ENCODE peak calls at places on chromosomes 4 and X, in eight cellular contexts. C is GM03348; T is activated CD4-positive, CD25-positive, alpha-beta regulatory T cell; U is prostate gland; Q is head of caudate nucleus; O is iris pigment epithelial cell; J is esophagus squamous epithelium; A is EL. X is an unnamed sample.

GRCh38 chr4:186500721-186501304 is 54.6 kb downstream of the MTNR1A start:
- DNase-seq in C (no peak), T (no peak), U (no peak), Q (no peak), O (no peak), J (no peak), A (no peak), X (no peak)

GRCh38 chr4:59904331-59904730 is 1295.8 kb upstream of the ADGRL3 start:
- DNase-seq in C (no peak), T (no peak), U (no peak), Q (no peak), O (no peak), J (no peak), A (no peak), X (no peak)

GRCh38 chrX:154374361-154375155 is at the start of gene FLNA:
- DNase-seq in C (no peak), T (no peak), U (no peak), Q (peak), O (no peak), J (no peak), A (peak), X (peak)

GRCh38 chrX:8815460-8816065 is 14.4 kb upstream of the FAM9A start:
- DNase-seq in C (peak), T (no peak), U (peak), Q (no peak), O (peak), J (no peak), A (peak), X (no peak)

GRCh38 chr4:115973768-115974167 is 860.3 kb upstream of the NDST4 start:
- DNase-seq in C (no peak), T (no peak), U (no peak), Q (no peak), O (no peak), J (no peak), A (no peak), X (no peak)

GRCh38 chr4:157005831-157006230 is 34.2 kb upstream of the PDGFC start:
- DNase-seq in C (no peak), T (no peak), U (no peak), Q (no peak), O (no peak), J (no peak), A (no peak), X (no peak)

GRCh38 chrX:108312938-108313337 is 125.3 kb downstream of the COL4A6 start:
- DNase-seq in C (peak), T (no peak), U (peak), Q (no peak), O (peak), J (no peak), A (peak), X (no peak)

GRCh38 chr4:83772680-83773079 is 236.8 kb downstream of the GPAT3 start:
- DNase-seq in C (no peak), T (no peak), U (no peak), Q (no peak), O (no peak), J (no peak), A (no peak), X (no peak)

GRCh38 chrX:103170216-103170615 is 44.7 kb upstream of the BEX4 start:
- DNase-seq in C (peak), T (no peak), U (no peak), Q (no peak), O (peak), J (no peak), A (peak), X (no peak)

GRCh38 chr4:5996641-5997040 is 21.6 kb downstream of the C4orf50 start:
- DNase-seq in C (no peak), T (no peak), U (no peak), Q (peak), O (no peak), J (no peak), A (no peak), X (no peak)

GRCh38 chrX:105701310-105702052 is 120.9 kb upstream of the NRK start:
- DNase-seq in C (no peak), T (no peak), U (no peak), Q (no peak), O (peak), J (no peak), A (no peak), X (no peak)

GRCh38 chrX:96752776-96753175 is 68.1 kb downstream of the DIAPH2 start:
- DNase-seq in C (no peak), T (no peak), U (no peak), Q (no peak), O (no peak), J (no peak), A (no peak), X (no peak)

GRCh38 chr4:127709456-127709855 is 20.7 kb upstream of the SLC25A31 start:
- DNase-seq in C (no peak), T (no peak), U (no peak), Q (no peak), O (peak), J (no peak), A (no peak), X (no peak)

GRCh38 chr4:176789955-176790354 is 2.8 kb downstream of the VEGFC start:
- DNase-seq in C (peak), T (no peak), U (peak), Q (no peak), O (peak), J (no peak), A (peak), X (no peak)

GRCh38 chr4:142977182-142977581 is 131.1 kb upstream of the INPP4B start:
- DNase-seq in C (no peak), T (no peak), U (no peak), Q (no peak), O (no peak), J (no peak), A (no peak), X (no peak)

GRCh38 chr4:41814565-41814964 is 66.0 kb upstream of the PHOX2B start:
- DNase-seq in C (peak), T (no peak), U (no peak), Q (peak), O (peak), J (no peak), A (peak), X (no peak)

GRCh38 chr4:77662396-77662795 is 56.8 kb downstream of the CXCL13 start:
- DNase-seq in C (no peak), T (no peak), U (no peak), Q (no peak), O (no peak), J (no peak), A (no peak), X (no peak)

GRCh38 chr4:37749398-37749988 is 63.3 kb upstream of the RELL1 start:
- DNase-seq in C (no peak), T (no peak), U (no peak), Q (no peak), O (no peak), J (no peak), A (no peak), X (no peak)

GRCh38 chr4:169907705-169908104 is 118.5 kb downstream of the MFAP3L start:
- DNase-seq in C (no peak), T (no peak), U (no peak), Q (no peak), O (no peak), J (no peak), A (no peak), X (no peak)

GRCh38 chr4:152486414-152487389 is 49.2 kb downstream of the FBXW7 start:
- DNase-seq in C (no peak), T (no peak), U (no peak), Q (no peak), O (no peak), J (no peak), A (peak), X (no peak)

GRCh38 chrX:139832728-139833309 is 100.0 kb downstream of the ATP11C start:
- DNase-seq in C (no peak), T (no peak), U (no peak), Q (no peak), O (no peak), J (no peak), A (no peak), X (no peak)

GRCh38 chrX:9171841-9172240 is 137.9 kb upstream of the FAM9B start:
- DNase-seq in C (no peak), T (no peak), U (no peak), Q (no peak), O (peak), J (no peak), A (peak), X (no peak)

GRCh38 chrX:55210931-55211677 is 9.0 kb upstream of the PAGE5 start:
- DNase-seq in C (no peak), T (no peak), U (no peak), Q (no peak), O (no peak), J (no peak), A (no peak), X (no peak)

GRCh38 chr4:173748353-173748752 is 218.3 kb upstream of the HAND2 start:
- DNase-seq in C (peak), T (no peak), U (no peak), Q (no peak), O (peak), J (no peak), A (no peak), X (no peak)

GRCh38 chr4:55524844-55525571 is 21.7 kb downstream of the CLOCK start:
- DNase-seq in C (peak), T (no peak), U (no peak), Q (no peak), O (peak), J (no peak), A (no peak), X (no peak)

GRCh38 chrX:74248889-74249288 is 55.1 kb upstream of the ZCCHC13 start:
- DNase-seq in C (peak), T (no peak), U (no peak), Q (no peak), O (no peak), J (no peak), A (no peak), X (no peak)

GRCh38 chr4:102829803-102830202 is 2.5 kb upstream of the UBE2D3 start:
- DNase-seq in C (no peak), T (no peak), U (no peak), Q (no peak), O (no peak), J (no peak), A (no peak), X (no peak)

GRCh38 chr4:102606846-102607440 is 105.8 kb downstream of the NFKB1 start:
- DNase-seq in C (no peak), T (no peak), U (no peak), Q (no peak), O (no peak), J (no peak), A (no peak), X (no peak)

GRCh38 chr4:107519057-107519456 is 201.0 kb downstream of the PAPSS1 start:
- DNase-seq in C (peak), T (no peak), U (peak), Q (peak), O (peak), J (no peak), A (peak), X (no peak)

GRCh38 chr4:110364911-110365520 is 110.9 kb upstream of the ENPEP start:
- DNase-seq in C (no peak), T (no peak), U (no peak), Q (no peak), O (no peak), J (no peak), A (no peak), X (no peak)

GRCh38 chrX:31280580-31280979 is 208.7 kb upstream of the FTHL17 start:
- DNase-seq in C (no peak), T (no peak), U (no peak), Q (no peak), O (peak), J (no peak), A (peak), X (no peak)

GRCh38 chr4:122156819-122157218 is 4.7 kb downstream of the BLTP1 start:
- DNase-seq in C (no peak), T (no peak), U (no peak), Q (no peak), O (peak), J (no peak), A (no peak), X (no peak)

GRCh38 chr4:212438-213174 is 88.3 kb downstream of the ZNF718 start:
- DNase-seq in C (peak), T (no peak), U (peak), Q (peak), O (peak), J (no peak), A (peak), X (no peak)

GRCh38 chrX:107146670-107147069 is 28.0 kb upstream of the RBM41 start:
- DNase-seq in C (no peak), T (no peak), U (no peak), Q (no peak), O (peak), J (no peak), A (peak), X (no peak)

GRCh38 chrX:72621619-72622485 is 49.2 kb upstream of the HDAC8 start:
- DNase-seq in C (peak), T (no peak), U (no peak), Q (no peak), O (peak), J (no peak), A (peak), X (no peak)

GRCh38 chr4:168537556-168537955 is 40.7 kb downstream of the PALLD start:
- DNase-seq in C (peak), T (no peak), U (no peak), Q (no peak), O (peak), J (no peak), A (no peak), X (no peak)

GRCh38 chrX:101231080-101231479 is 11.5 kb downstream of the DRP2 start:
- DNase-seq in C (no peak), T (no peak), U (no peak), Q (no peak), O (no peak), J (no peak), A (no peak), X (no peak)

GRCh38 chr4:93876739-93877138 is 48.2 kb downstream of the ATOH1 start:
- DNase-seq in C (no peak), T (no peak), U (no peak), Q (no peak), O (no peak), J (no peak), A (no peak), X (no peak)

GRCh38 chr4:48493485-48494100 is 3.5 kb downstream of the ZAR1 start:
- DNase-seq in C (no peak), T (no peak), U (no peak), Q (no peak), O (no peak), J (no peak), A (no peak), X (no peak)

X was measured in stimulated activated CD8-positive, alpha-beta memory T cell treated with anti-CD3 and anti-CD28 coated beads, Interleukin-7, amount 100 ng/mL, for 4 hours.